ENCODE peak calls at places on chromosomes 3 and 15, in four cellular contexts. One of them, this sample, is unnamed.

GRCh38 chr15:58243083-58243482 is 104.9 kb downstream of the AQP9 start:
- DNase-seq in left ventricle myocardium superior: no peak
- DNase-seq in SHP77: peak; percentile 74
- DNase-seq in IMR-90: no peak
- DNase-seq in this sample: no peak

GRCh38 chr15:57624730-57625129 is 33.0 kb downstream of the MYZAP start:
- DNase-seq in IMR-90: no peak
- DNase-seq in SHP77: no peak
- DNase-seq in left ventricle myocardium superior: no peak
- DNase-seq in this sample: no peak

GRCh38 chr3:170321326-170322034 is 36.0 kb upstream of the SKIL start:
- DNase-seq in left ventricle myocardium superior: no peak
- DNase-seq in SHP77: no peak
- DNase-seq in IMR-90: no peak
- DNase-seq in this sample: no peak

GRCh38 chr3:59212128-59212764 is 162.4 kb upstream of the CFAP20DC start:
- DNase-seq in left ventricle myocardium superior: no peak
- DNase-seq in SHP77: peak; percentile 15
- DNase-seq in IMR-90: peak; percentile 60
- DNase-seq in this sample: no peak

GRCh38 chr15:60462027-60462426 is 16.9 kb downstream of the ICE2 start:
- DNase-seq in SHP77: no peak
- DNase-seq in left ventricle myocardium superior: no peak
- DNase-seq in IMR-90: peak; percentile 11
- DNase-seq in this sample: no peak

GRCh38 chr15:71078506-71079207 is 36.6 kb upstream of the THSD4 start:
- DNase-seq in SHP77: no peak
- DNase-seq in IMR-90: no peak
- DNase-seq in left ventricle myocardium superior: no peak
- DNase-seq in this sample: no peak

GRCh38 chr3:147572970-147573340 is 163.8 kb downstream of the ZIC1 start:
- DNase-seq in left ventricle myocardium superior: no peak
- DNase-seq in SHP77: no peak
- DNase-seq in IMR-90: no peak
- DNase-seq in this sample: no peak

GRCh38 chr3:165082632-165083031 is 4.3 kb upstream of the SI start:
- DNase-seq in SHP77: no peak
- DNase-seq in left ventricle myocardium superior: no peak
- DNase-seq in IMR-90: no peak
- DNase-seq in this sample: no peak

GRCh38 chr15:100116416-100117190 is 225.2 kb downstream of the ADAMTS17 start:
- DNase-seq in left ventricle myocardium superior: peak; percentile 87
- DNase-seq in SHP77: no peak
- DNase-seq in IMR-90: no peak
- DNase-seq in this sample: peak; percentile 74

GRCh38 chr3:74906181-74906580 is 291.7 kb upstream of the CNTN3 start:
- DNase-seq in IMR-90: no peak
- DNase-seq in SHP77: no peak
- DNase-seq in left ventricle myocardium superior: no peak
- DNase-seq in this sample: no peak

GRCh38 chr3:37904614-37905047 is 43.0 kb downstream of the CTDSPL start:
- DNase-seq in IMR-90: peak; percentile 75
- DNase-seq in SHP77: no peak
- DNase-seq in left ventricle myocardium superior: no peak
- DNase-seq in this sample: no peak

GRCh38 chr15:84888639-84889038 is 4.2 kb downstream of the SLC28A1 start:
- DNase-seq in IMR-90: no peak
- DNase-seq in left ventricle myocardium superior: no peak
- DNase-seq in SHP77: no peak
- DNase-seq in this sample: no peak

GRCh38 chr3:50256978-50257890 is 11.7 kb upstream of the SEMA3B start:
- DNase-seq in SHP77: peak; percentile 50
- DNase-seq in IMR-90: no peak
- DNase-seq in left ventricle myocardium superior: no peak
- DNase-seq in this sample: no peak

GRCh38 chr3:46416134-46417119 is 9.4 kb downstream of the CCRL2 start:
- DNase-seq in IMR-90: no peak
- DNase-seq in SHP77: no peak
- DNase-seq in left ventricle myocardium superior: no peak
- DNase-seq in this sample: no peak

GRCh38 chr3:62493116-62493801 is 119.9 kb upstream of the FEZF2 start:
- DNase-seq in left ventricle myocardium superior: no peak
- DNase-seq in SHP77: no peak
- DNase-seq in IMR-90: no peak
- DNase-seq in this sample: no peak

GRCh38 chr3:52521488-52521824 is 12.2 kb downstream of the NT5DC2 start:
- DNase-seq in left ventricle myocardium superior: no peak
- DNase-seq in IMR-90: no peak
- DNase-seq in SHP77: no peak
- DNase-seq in this sample: peak; percentile 36

GRCh38 chr15:47705601-47706000 is 11.7 kb upstream of the SEMA6D start:
- DNase-seq in SHP77: no peak
- DNase-seq in IMR-90: no peak
- DNase-seq in left ventricle myocardium superior: no peak
- DNase-seq in this sample: no peak

GRCh38 chr3:160451602-160452001 is 2.0 kb upstream of the TRIM59 start:
- DNase-seq in left ventricle myocardium superior: no peak
- DNase-seq in SHP77: no peak
- DNase-seq in IMR-90: no peak
- DNase-seq in this sample: no peak

GRCh38 chr3:84943379-84943778 is 15.4 kb upstream of the CADM2 start:
- DNase-seq in SHP77: no peak
- DNase-seq in left ventricle myocardium superior: no peak
- DNase-seq in IMR-90: no peak
- DNase-seq in this sample: no peak

GRCh38 chr3:8970971-8971589 is 7.8 kb upstream of the RAD18 start:
- DNase-seq in IMR-90: peak; percentile 63
- DNase-seq in left ventricle myocardium superior: no peak
- DNase-seq in SHP77: peak; percentile 20
- DNase-seq in this sample: no peak

GRCh38 chr15:60407406-60407805 is 9.6 kb upstream of the ANXA2 start:
- DNase-seq in IMR-90: peak; percentile 91
- DNase-seq in left ventricle myocardium superior: no peak
- DNase-seq in SHP77: no peak
- DNase-seq in this sample: no peak

GRCh38 chr3:30683769-30684168 is 77.4 kb downstream of the TGFBR2 start:
- DNase-seq in left ventricle myocardium superior: no peak
- DNase-seq in IMR-90: no peak
- DNase-seq in SHP77: no peak
- DNase-seq in this sample: no peak

GRCh38 chr3:190183121-190183520 is 62.4 kb upstream of the P3H2 start:
- DNase-seq in SHP77: no peak
- DNase-seq in left ventricle myocardium superior: no peak
- DNase-seq in IMR-90: peak; percentile 98
- DNase-seq in this sample: no peak

GRCh38 chr3:64462203-64463120 is 225.3 kb downstream of the ADAMTS9 start:
- DNase-seq in SHP77: no peak
- DNase-seq in left ventricle myocardium superior: no peak
- DNase-seq in IMR-90: peak; percentile 93
- DNase-seq in this sample: no peak

GRCh38 chr15:46879067-46879770 is 838.1 kb upstream of the SEMA6D start:
- DNase-seq in IMR-90: no peak
- DNase-seq in SHP77: no peak
- DNase-seq in left ventricle myocardium superior: no peak
- DNase-seq in this sample: no peak

GRCh38 chr3:172069473-172069872 is 30.1 kb downstream of the FNDC3B start:
- DNase-seq in left ventricle myocardium superior: no peak
- DNase-seq in IMR-90: no peak
- DNase-seq in SHP77: no peak
- DNase-seq in this sample: no peak

GRCh38 chr15:65101891-65102708 is 12.9 kb downstream of the UBAP1L start:
- DNase-seq in IMR-90: no peak
- DNase-seq in SHP77: no peak
- DNase-seq in left ventricle myocardium superior: no peak
- DNase-seq in this sample: no peak

GRCh38 chr15:82789491-82789890 is 16.4 kb downstream of the FSD2 start:
- DNase-seq in IMR-90: no peak
- DNase-seq in SHP77: no peak
- DNase-seq in left ventricle myocardium superior: no peak
- DNase-seq in this sample: no peak

GRCh38 chr3:27532931-27533607 is 48.9 kb upstream of the SLC4A7 start:
- DNase-seq in left ventricle myocardium superior: no peak
- DNase-seq in IMR-90: peak; percentile 45
- DNase-seq in SHP77: no peak
- DNase-seq in this sample: no peak

GRCh38 chr3:141708367-141708766 is 29.7 kb upstream of the RNF7 start:
- DNase-seq in left ventricle myocardium superior: no peak
- DNase-seq in IMR-90: peak; percentile 6
- DNase-seq in SHP77: no peak
- DNase-seq in this sample: no peak

GRCh38 chr3:123881771-123882170 is 2.4 kb downstream of the MYLK start:
- DNase-seq in left ventricle myocardium superior: no peak
- DNase-seq in IMR-90: no peak
- DNase-seq in SHP77: no peak
- DNase-seq in this sample: no peak

GRCh38 chr15:52295421-52295991 is at the start of gene MYO5C:
- DNase-seq in left ventricle myocardium superior: peak; percentile 89
- DNase-seq in IMR-90: no peak
- DNase-seq in SHP77: peak; percentile 93
- DNase-seq in this sample: peak; percentile 86

GRCh38 chr15:22895465-22896190 is 57.2 kb downstream of the NIPA2 start:
- DNase-seq in IMR-90: peak; percentile 34
- DNase-seq in SHP77: no peak
- DNase-seq in left ventricle myocardium superior: no peak
- DNase-seq in this sample: no peak

GRCh38 chr3:155411500-155412223 is 118.2 kb upstream of the STRIT1 start:
- DNase-seq in IMR-90: no peak
- DNase-seq in left ventricle myocardium superior: no peak
- DNase-seq in SHP77: no peak
- DNase-seq in this sample: no peak